ENCODE peak calls at places on chromosome 12, in four cellular contexts. C, F, J and W are unnamed samples.

GRCh38 chr12:70756118-70756517 is 118.9 kb upstream of the PTPRB start:
- DNase-seq in J (no peak), F (no peak), C (peak), W (no peak)

GRCh38 chr12:6745751-6746525 is 7.0 kb downstream of the MLF2 start:
- DNase-seq in F (no peak), J (no peak), C (no peak), W (no peak)

GRCh38 chr12:111439657-111440151 is 34.0 kb downstream of the SH2B3 start:
- DNase-seq in F (no peak), J (no peak), C (no peak), W (no peak)

GRCh38 chr12:105882404-105882803 is 256.4 kb downstream of the NUAK1 start:
- DNase-seq in C (no peak), F (no peak), J (no peak), W (no peak)

GRCh38 chr12:47396902-47397663 is 308.7 kb downstream of the RPAP3 start:
- DNase-seq in C (peak), F (no peak), J (no peak), W (no peak)

GRCh38 chr12:106223485-106224391 is 24.1 kb downstream of the CKAP4 start:
- DNase-seq in J (peak), C (peak), F (peak), W (peak)

GRCh38 chr12:121214855-121215745 is 5.2 kb downstream of the P2RX4 start:
- DNase-seq in C (peak), J (no peak), F (no peak), W (peak)

GRCh38 chr12:68957273-68957672 is 24.3 kb upstream of the CPM start:
- DNase-seq in J (no peak), F (no peak), C (no peak), W (no peak)

GRCh38 chr12:98741615-98742265 is 96.7 kb downstream of the APAF1 start:
- DNase-seq in C (no peak), J (no peak), F (no peak), W (no peak)

GRCh38 chr12:124659003-124659402 is 91.6 kb upstream of the NCOR2 start:
- DNase-seq in F (no peak), J (no peak), C (no peak), W (no peak)

GRCh38 chr12:58414398-58414871 is 473.1 kb downstream of the ATP23 start:
- DNase-seq in C (peak), F (no peak), J (no peak), W (no peak)

GRCh38 chr12:1377681-1378080 is 216.7 kb downstream of the FBXL14 start:
- DNase-seq in F (no peak), C (no peak), J (no peak), W (no peak)

GRCh38 chr12:5967645-5968415 is 22.8 kb upstream of the ANO2 start:
- DNase-seq in F (no peak), J (no peak), C (no peak), W (no peak)

GRCh38 chr12:81759215-81759991 is at the start of gene PPFIA2:
- DNase-seq in C (peak), J (peak), F (peak), W (no peak)

GRCh38 chr12:32134144-32134888 is 27.7 kb downstream of the BICD1 start:
- DNase-seq in J (no peak), C (no peak), F (no peak), W (no peak)

GRCh38 chr12:57093412-57094193 is 4.7 kb downstream of the NAB2 start:
- DNase-seq in F (peak), C (peak), J (no peak), W (peak)

GRCh38 chr12:3885179-3886094 is 12.2 kb upstream of the PARP11 start:
- DNase-seq in F (no peak), J (peak), C (peak), W (no peak)

GRCh38 chr12:45259732-45260480 is 44.0 kb downstream of the ANO6 start:
- DNase-seq in J (no peak), F (no peak), C (peak), W (no peak)

GRCh38 chr12:108518101-108518715 is 3.1 kb downstream of the FICD start:
- DNase-seq in J (no peak), F (no peak), C (no peak), W (no peak)

GRCh38 chr12:59444932-59445331 is 150.9 kb upstream of the SLC16A7 start:
- DNase-seq in F (no peak), C (no peak), J (no peak), W (no peak)

GRCh38 chr12:115474525-115475353 is 790.8 kb upstream of the TBX3 start:
- DNase-seq in C (no peak), J (peak), F (no peak), W (no peak)